ENCODE peak calls at places on chromosomes 6 and 20, in ten cellular contexts. K is GM04504, H is HS-27A, A is GDM1, R is left lung, U is psoas muscle, T is nephron progenitor cell, Z is AG20443, J is cardiac muscle cell, M is coronary artery. Q is an unnamed sample.

GRCh38 chr6:127582777-127583462 is 5.9 kb downstream of the C6orf58 start:
- DNase-seq in K (no peak), H (peak; percentile 63), A (no peak), R (no peak), U (no peak), T (no peak), Z (peak; percentile 14), J (no peak), M (no peak), Q (no peak)

GRCh38 chr6:30234361-30234760 is 21.2 kb upstream of the TRIM26 start:
- DNase-seq in K (no peak), H (no peak), A (no peak), R (no peak), U (no peak), T (no peak), Z (no peak), J (no peak), M (no peak), Q (no peak)

GRCh38 chr6:111944541-111944940 is 71.3 kb upstream of the FYN start:
- DNase-seq in K (no peak), H (no peak), A (no peak), R (no peak), U (no peak), T (no peak), Z (no peak), J (no peak), M (no peak), Q (no peak)

GRCh38 chr20:23114018-23114417 is 27.9 kb upstream of the CD93 start:
- DNase-seq in K (no peak), H (no peak), A (peak; percentile 53), R (peak; percentile 76), U (no peak), T (no peak), Z (no peak), J (no peak), M (no peak), Q (no peak)

GRCh38 chr20:63005862-63006564 is 751 bp downstream of the BHLHE23 start:
- DNase-seq in K (no peak), H (no peak), A (no peak), R (no peak), U (no peak), T (peak; percentile 53), Z (no peak), J (peak; percentile 23), M (no peak), Q (no peak)

GRCh38 chr20:57503035-57503658 is 21.8 kb downstream of the CTCFL start:
- DNase-seq in K (no peak), H (no peak), A (no peak), R (no peak), U (no peak), T (no peak), Z (no peak), J (no peak), M (no peak), Q (no peak)

GRCh38 chr20:57053798-57054552 is 212.5 kb downstream of the BMP7 start:
- DNase-seq in K (no peak), H (no peak), A (no peak), R (no peak), U (no peak), T (no peak), Z (no peak), J (no peak), M (no peak), Q (no peak)

GRCh38 chr6:22146581-22147468 is 150.0 kb downstream of the PRL start:
- DNase-seq in K (no peak), H (no peak), A (no peak), R (no peak), U (peak; percentile 46), T (peak; percentile 13), Z (peak; percentile 18), J (no peak), M (no peak), Q (no peak)

GRCh38 chr6:126302191-126302590 is 37.7 kb upstream of the CENPW start:
- DNase-seq in K (no peak), H (no peak), A (no peak), R (no peak), U (no peak), T (no peak), Z (no peak), J (no peak), M (no peak), Q (no peak)

GRCh38 chr6:1762203-1762602 is 152.5 kb downstream of the FOXC1 start:
- DNase-seq in K (no peak), H (no peak), A (no peak), R (no peak), U (no peak), T (no peak), Z (no peak), J (no peak), M (no peak), Q (no peak)

GRCh38 chr6:21987501-21987957 is 309.3 kb downstream of the PRL start:
- DNase-seq in K (peak; percentile 66), H (peak; percentile 20), A (peak; percentile 66), R (peak; percentile 82), U (peak; percentile 73), T (peak; percentile 51), Z (peak; percentile 89), J (peak; percentile 76), M (peak; percentile 85), Q (peak; percentile 74)

GRCh38 chr6:70717038-70717801 is 49.5 kb downstream of the SMAP1 start:
- DNase-seq in K (no peak), H (no peak), A (no peak), R (no peak), U (no peak), T (no peak), Z (no peak), J (no peak), M (no peak), Q (no peak)

GRCh38 chr20:22696759-22697158 is 112.4 kb upstream of the FOXA2 start:
- DNase-seq in K (no peak), H (no peak), A (no peak), R (no peak), U (no peak), T (no peak), Z (no peak), J (no peak), M (no peak), Q (no peak)

GRCh38 chr6:149933036-149933435 is 8.8 kb upstream of the ULBP2 start:
- DNase-seq in K (no peak), H (no peak), A (no peak), R (no peak), U (no peak), T (no peak), Z (no peak), J (no peak), M (peak; percentile 40), Q (no peak)